ENCODE peak calls at places on chromosomes 6 and 20, in six cellular contexts. J, T, V, B, N and I are unnamed samples.
A peak's percentile ranks its signal among the peaks of the same experiment; 100 is the strongest.

GRCh38 chr20:48025061-48025515 is 239.8 kb upstream of the SULF2 start:
- DNase-seq in T (no peak), V (peak; percentile 11), B (no peak), N (peak; percentile 29), J (peak; percentile 63), I (no peak)

GRCh38 chr20:58293453-58293852 is 16.1 kb upstream of the RAB22A start:
- DNase-seq in B (no peak), V (peak; percentile 30), N (peak; percentile 16), T (no peak), J (no peak), I (peak; percentile 19)

GRCh38 chr6:65299236-65299635 is 407.8 kb downstream of the EYS start:
- DNase-seq in B (no peak), T (no peak), V (no peak), N (peak; percentile 23), J (no peak), I (no peak)

GRCh38 chr6:53326372-53327016 is 22.3 kb downstream of the ELOVL5 start:
- DNase-seq in T (no peak), N (peak; percentile 44), V (peak; percentile 48), B (no peak), J (peak; percentile 89), I (peak; percentile 90)

GRCh38 chr6:112665815-112666214 is 318.7 kb downstream of the RFPL4B start:
- DNase-seq in V (no peak), B (no peak), J (peak; percentile 22), T (no peak), N (no peak), I (peak; percentile 89)

GRCh38 chr6:90080876-90081464 is 186.7 kb downstream of the GJA10 start:
- DNase-seq in B (no peak), V (no peak), N (no peak), T (no peak), J (no peak), I (no peak)

GRCh38 chr6:112251170-112251945 is 3.0 kb downstream of the LAMA4 start:
- DNase-seq in T (no peak), N (peak; percentile 61), J (peak; percentile 90), B (no peak), V (peak; percentile 13), I (no peak)

GRCh38 chr6:108009894-108010293 is 51.9 kb upstream of the SEC63 start:
- DNase-seq in V (no peak), T (no peak), J (no peak), N (no peak), B (no peak), I (peak; percentile 87)

GRCh38 chr6:159973951-159974350 is 5.1 kb downstream of the IGF2R start:
- DNase-seq in B (no peak), J (peak; percentile 70), V (no peak), N (no peak), T (no peak), I (peak; percentile 64)

GRCh38 chr20:20505554-20505953 is 137.7 kb downstream of the INSM1 start:
- DNase-seq in T (no peak), N (no peak), B (no peak), J (no peak), V (no peak), I (no peak)

GRCh38 chr6:111113731-111114438 is 26.6 kb downstream of the SLC16A10 start:
- DNase-seq in T (no peak), J (peak; percentile 62), N (peak; percentile 48), B (peak; percentile 25), V (peak; percentile 66), I (no peak)

GRCh38 chr20:18513208-18513607 is 5.5 kb downstream of the SEC23B start:
- DNase-seq in J (no peak), B (no peak), N (no peak), V (no peak), T (no peak), I (no peak)

GRCh38 chr6:101167638-101168037 is 225.9 kb upstream of the GRIK2 start:
- DNase-seq in B (no peak), T (no peak), N (no peak), V (no peak), J (no peak), I (no peak)

GRCh38 chr20:57460781-57461465 is 64.0 kb downstream of the CTCFL start:
- DNase-seq in T (no peak), N (peak; percentile 33), J (no peak), V (no peak), B (no peak), I (no peak)

GRCh38 chr6:137951064-137951597 is 84.1 kb downstream of the TNFAIP3 start:
- DNase-seq in T (no peak), J (no peak), V (no peak), B (no peak), N (no peak), I (no peak)

GRCh38 chr6:2959909-2960719 is 11.3 kb downstream of the SERPINB6 start:
- DNase-seq in J (peak; percentile 55), T (peak; percentile 55), B (no peak), V (no peak), N (no peak), I (peak; percentile 69)

GRCh38 chr20:33793011-33793931 is 17.9 kb upstream of the CHMP4B start:
- DNase-seq in V (no peak), J (no peak), N (peak; percentile 40), T (no peak), B (no peak), I (no peak)

GRCh38 chr6:15283986-15284361 is 38.1 kb downstream of the JARID2 start:
- DNase-seq in N (no peak), T (no peak), J (no peak), B (no peak), V (no peak), I (no peak)

GRCh38 chr20:2652724-2653510 is 485 bp downstream of the NOP56 start:
- DNase-seq in B (no peak), T (no peak), N (no peak), V (peak; percentile 14), J (no peak), I (peak; percentile 2)

GRCh38 chr20:1987826-1988225 is 6.0 kb downstream of the PDYN start:
- DNase-seq in N (no peak), J (no peak), T (no peak), V (no peak), B (no peak), I (no peak)

GRCh38 chr20:41143354-41143753 is 6.0 kb downstream of the PLCG1 start:
- DNase-seq in V (no peak), B (no peak), N (no peak), J (no peak), T (no peak), I (no peak)

GRCh38 chr20:41142241-41142640 is 4.9 kb downstream of the PLCG1 start:
- DNase-seq in J (no peak), N (no peak), V (no peak), T (no peak), B (no peak), I (no peak)

GRCh38 chr20:41142914-41143313 is 5.6 kb downstream of the PLCG1 start:
- DNase-seq in J (no peak), T (no peak), N (no peak), V (no peak), B (no peak), I (no peak)

GRCh38 chr20:41145821-41146620 is 8.7 kb downstream of the PLCG1 start:
- DNase-seq in V (no peak), T (no peak), N (peak; percentile 65), J (no peak), B (no peak), I (no peak)

GRCh38 chr20:41145317-41145716 is 8.0 kb downstream of the PLCG1 start:
- DNase-seq in N (no peak), T (no peak), V (no peak), J (no peak), B (no peak), I (no peak)
- H3K4me1 ChIP-seq in N (peaks cover 100% of the 10 kb centered on the region), T (no peaks in the 10 kb centered on the region), V (peaks cover 33% of the 10 kb centered on the region), J (peaks cover 9% of the 10 kb centered on the region), B (peaks cover 31% of the 10 kb centered on the region), I (peaks cover 3% of the 10 kb centered on the region)

DNA sequence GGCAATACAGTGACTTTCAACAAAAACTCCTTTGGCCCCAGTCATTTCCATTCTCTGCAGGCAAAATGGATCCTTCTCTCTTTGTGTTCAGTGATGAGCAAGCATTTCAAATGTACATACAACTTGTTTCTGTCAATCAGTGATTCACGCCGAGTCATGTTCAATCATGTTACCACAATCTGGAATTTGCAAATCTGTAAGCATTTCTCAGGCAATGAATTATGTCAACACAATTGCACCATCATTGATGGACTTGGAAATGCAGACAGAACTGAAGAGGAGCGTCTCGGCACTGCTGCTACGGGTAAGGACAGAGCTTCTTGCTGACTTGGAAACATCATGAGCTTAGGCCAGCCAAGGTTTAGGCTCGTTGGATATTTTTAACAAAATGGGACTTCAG is 132.8 kb upstream of the AGPAT4 start:
- DNase-seq in T (no peak), J (peak; percentile 96), N (no peak), V (no peak), B (no peak), I (peak; percentile 96)
- TF ChIP-seq CTCF in T (no peak), J (no peak), N (no peak), V (no peak), B (no peak), I (no peak)

GRCh38 chr20:62620624-62621023 is 21.7 kb upstream of the SLCO4A1 start:
- DNase-seq in N (no peak), V (no peak), J (no peak), B (no peak), T (no peak), I (no peak)
- H3K4me1 ChIP-seq in N (peaks cover 67% of the 10 kb centered on the region), V (peaks cover 35% of the 10 kb centered on the region), J (peaks cover 3% of the 10 kb centered on the region), B (peaks cover 23% of the 10 kb centered on the region), T (peaks cover 20% of the 10 kb centered on the region), I (peaks cover 14% of the 10 kb centered on the region)

DNA sequence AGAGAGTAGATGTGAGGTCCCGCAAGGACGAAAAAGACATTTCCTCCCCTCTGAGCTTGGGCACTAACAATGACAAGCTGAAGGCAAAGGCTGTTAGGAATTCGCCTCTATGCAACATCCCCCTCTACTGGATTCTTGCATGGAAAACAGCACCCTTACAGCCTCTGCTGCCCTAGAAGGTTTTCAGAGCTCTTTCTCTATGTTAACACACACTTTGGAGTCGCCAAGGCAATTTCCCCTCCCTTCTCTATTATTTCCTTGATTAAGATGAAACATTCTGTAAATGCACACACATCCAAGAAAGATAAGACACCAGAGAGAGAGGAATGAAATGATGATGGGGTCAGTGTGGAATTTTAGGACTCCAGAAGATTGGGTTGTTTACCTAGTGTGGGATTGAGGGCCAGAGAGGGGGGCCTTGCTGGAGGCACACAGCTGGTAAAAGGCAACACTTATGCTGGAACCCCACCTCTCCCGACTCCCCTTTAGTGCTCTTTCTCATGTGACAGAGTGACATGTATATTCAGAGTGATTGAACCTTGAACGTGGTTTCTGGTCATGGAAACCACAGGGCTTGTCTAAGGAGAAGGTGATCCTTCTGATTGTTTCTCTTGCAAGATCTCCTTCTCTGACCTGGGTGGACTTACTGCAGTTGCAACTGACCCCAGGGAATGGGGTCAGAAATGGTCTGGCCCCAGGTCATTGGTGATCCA is 300.7 kb downstream of the CLIC5 start:
- DNase-seq in B (no peak), V (peak; percentile 47), T (no peak), J (peak; percentile 92), N (peak; percentile 67), I (no peak)
- TF ChIP-seq CTCF in B (peak; percentile 44), V (peak; percentile 61), T (peak; percentile 56), J (peak; percentile 95), N (peak; percentile 72), I (peak; percentile 97)

GRCh38 chr6:25122622-25123237 is 156.4 kb upstream of the CARMIL1 start:
- DNase-seq in J (no peak), T (no peak), B (no peak), N (no peak), V (peak; percentile 26), I (no peak)

GRCh38 chr6:25125736-25126135 is 153.4 kb upstream of the CARMIL1 start:
- DNase-seq in T (no peak), N (no peak), B (no peak), J (no peak), V (no peak), I (no peak)

GRCh38 chr6:25124216-25124615 is 155.0 kb upstream of the CARMIL1 start:
- DNase-seq in J (no peak), N (no peak), T (no peak), V (no peak), B (no peak), I (no peak)

GRCh38 chr6:25130518-25130917 is 148.7 kb upstream of the CARMIL1 start:
- DNase-seq in T (no peak), B (no peak), V (no peak), J (peak; percentile 36), N (no peak), I (no peak)

GRCh38 chr6:25127433-25127832 is 151.7 kb upstream of the CARMIL1 start:
- DNase-seq in J (no peak), V (no peak), N (no peak), T (no peak), B (no peak), I (no peak)
- H3K4me1 ChIP-seq in J (no peaks in the 10 kb centered on the region), V (peaks cover 6% of the 10 kb centered on the region), N (peaks cover 44% of the 10 kb centered on the region), T (no peaks in the 10 kb centered on the region), B (peaks cover 16% of the 10 kb centered on the region), I (no peaks in the 10 kb centered on the region)